ENCODE peak calls at places on chromosomes 4 and X, in seven cellular contexts. U is CD4-positive, alpha-beta T cell; T is GM13977; Q is H9; H is activated CD4-positive, alpha-beta T cell treated with anti-CD3 and anti-CD28 coated beads, Interleukin-2, amount 50 U/mL, for 48 hours; N is osteocyte; F is body of pancreas. O is an unnamed sample.

GRCh38 chrX:47751670-47752069 is 85.0 kb upstream of the ZNF81 start:
- DNase-seq in H (peak; percentile 37), F (peak; percentile 43), N (no peak), T (no peak), Q (peak; percentile 57), U (peak; percentile 4), O (peak; percentile 68)

GRCh38 chrX:118254611-118255010 is 91.3 kb upstream of the WDR44 start:
- DNase-seq in T (peak; percentile 42), F (peak; percentile 53), H (peak; percentile 46), Q (peak; percentile 31), U (no peak), N (no peak), O (peak; percentile 33)

GRCh38 chrX:71945435-71945834 is 34.8 kb downstream of the NHSL2 start:
- DNase-seq in Q (no peak), F (no peak), H (no peak), U (no peak), T (no peak), N (no peak), O (no peak)

GRCh38 chrX:130280901-130281300 is 12.2 kb upstream of the ZNF280C start:
- DNase-seq in H (no peak), F (no peak), N (no peak), Q (peak; percentile 38), T (no peak), U (no peak), O (no peak)

GRCh38 chrX:41759817-41760216 is 35.8 kb downstream of the GPR82 start:
- DNase-seq in F (no peak), H (no peak), U (no peak), T (peak; percentile 40), Q (no peak), N (no peak), O (peak; percentile 12)

GRCh38 chr4:538542-539142 is 37.5 kb downstream of the TMEM271 start:
- DNase-seq in N (peak; percentile 59), Q (no peak), F (no peak), U (no peak), T (no peak), H (no peak), O (no peak)

GRCh38 chrX:3815896-3816664 is 102.6 kb upstream of the PRKX start:
- DNase-seq in F (peak; percentile 61), Q (peak; percentile 58), T (peak; percentile 48), N (peak; percentile 87), H (peak; percentile 46), U (peak; percentile 2), O (peak; percentile 13)

GRCh38 chr4:6468376-6468775 is 4.0 kb downstream of the PPP2R2C start:
- DNase-seq in T (no peak), H (no peak), F (no peak), U (no peak), Q (no peak), N (peak; percentile 59), O (no peak)

GRCh38 chr4:14887842-14888433 is 114.3 kb upstream of the CPEB2 start:
- DNase-seq in N (no peak), F (no peak), H (no peak), U (no peak), T (no peak), Q (no peak), O (no peak)

GRCh38 chrX:9390121-9390520 is 74.7 kb upstream of the TBL1X start:
- DNase-seq in F (no peak), Q (no peak), H (no peak), T (no peak), U (no peak), N (no peak), O (no peak)

GRCh38 chr4:120709986-120710385 is 212.5 kb downstream of the PRDM5 start:
- DNase-seq in T (no peak), Q (no peak), U (no peak), N (no peak), F (no peak), H (no peak), O (no peak)

GRCh38 chrX:120736989-120737388 is 107.1 kb upstream of the C1GALT1C1 start:
- DNase-seq in U (no peak), F (no peak), Q (no peak), N (no peak), T (no peak), H (no peak), O (no peak)

GRCh38 chr4:103692615-103693014 is 27.2 kb downstream of the TACR3 start:
- DNase-seq in U (no peak), N (no peak), H (no peak), T (no peak), Q (no peak), F (no peak), O (no peak)

GRCh38 chrX:115898382-115899001 is 272.1 kb upstream of the AGTR2 start:
- DNase-seq in T (peak; percentile 59), Q (peak; percentile 65), U (no peak), F (no peak), N (peak; percentile 73), H (no peak), O (no peak)

GRCh38 chrX:150146271-150146888 is 208.1 kb upstream of the EOLA2 start:
- DNase-seq in N (peak; percentile 65), H (no peak), U (no peak), T (no peak), Q (no peak), F (no peak), O (no peak)

GRCh38 chrX:103628386-103629290 is at the start of gene TCEAL1:
- DNase-seq in F (peak; percentile 72), N (no peak), T (peak; percentile 19), U (peak; percentile 9), Q (peak; percentile 83), H (peak; percentile 47), O (peak; percentile 69)

GRCh38 chrX:152817082-152817744 is 13.3 kb downstream of the CETN2 start:
- DNase-seq in F (peak; percentile 8), Q (no peak), N (no peak), H (peak; percentile 12), T (no peak), U (no peak), O (peak; percentile 3)

GRCh38 chrX:110180176-110180927 is 137.5 kb downstream of the AMMECR1 start:
- DNase-seq in T (no peak), U (no peak), H (no peak), F (no peak), N (peak; percentile 67), Q (no peak), O (no peak)